ENCODE peak calls at places on chromosomes 3 and 15, in nine cellular contexts. N is AG04450, K is HepG2, D is RWPE1, R is heart left ventricle, Y is Calu3, Z is dorsolateral prefrontal cortex, E is AG09319, O is GM12865. J is an unnamed sample.

GRCh38 chr3:39142067-39142466 is 11.3 kb downstream of the CSRNP1 start:
- DNase-seq in N (no peak), K (no peak), D (no peak), R (no peak), Y (no peak), Z (no peak), E (no peak), O (no peak), J (no peak)

GRCh38 chr3:161920196-161920595 is 423.6 kb downstream of the OTOL1 start:
- DNase-seq in N (no peak), K (no peak), D (no peak), R (no peak), Y (no peak), Z (no peak), E (no peak), O (no peak), J (no peak)

GRCh38 chr3:68176600-68176999 is 522.2 kb upstream of the SUCLG2 start:
- DNase-seq in N (no peak), K (no peak), D (no peak), R (no peak), Y (no peak), Z (no peak), E (no peak), O (no peak), J (no peak)

GRCh38 chr3:27943106-27943505 is 221.0 kb upstream of the EOMES start:
- DNase-seq in N (no peak), K (peak; percentile 16), D (peak; percentile 4), R (no peak), Y (peak; percentile 19), Z (no peak), E (no peak), O (peak; percentile 28), J (no peak)

GRCh38 chr15:90101969-90102890 is at the start of gene IDH2:
- DNase-seq in N (peak; percentile 42), K (peak; percentile 48), D (peak; percentile 93), R (peak; percentile 86), Y (peak; percentile 93), Z (peak; percentile 74), E (peak; percentile 46), O (peak; percentile 87), J (peak; percentile 80)

GRCh38 chr3:120404876-120405275 is 45.9 kb downstream of the FSTL1 start:
- DNase-seq in N (no peak), K (no peak), D (no peak), R (no peak), Y (no peak), Z (no peak), E (no peak), O (no peak), J (no peak)

GRCh38 chr3:195956577-195956976 is 48.2 kb upstream of the TNK2 start:
- DNase-seq in N (no peak), K (no peak), D (no peak), R (no peak), Y (no peak), Z (no peak), E (no peak), O (no peak), J (no peak)

GRCh38 chr3:14649466-14649865 is 2.1 kb upstream of the CCDC174 start:
- DNase-seq in N (no peak), K (no peak), D (no peak), R (no peak), Y (no peak), Z (no peak), E (no peak), O (no peak), J (no peak)

GRCh38 chr3:50671331-50671730 is 3.4 kb upstream of the DOCK3 start:
- DNase-seq in N (peak; percentile 20), K (no peak), D (peak; percentile 25), R (no peak), Y (no peak), Z (no peak), E (peak; percentile 19), O (no peak), J (no peak)

GRCh38 chr3:177824190-177824786 is 627.0 kb upstream of the TBL1XR1 start:
- DNase-seq in N (no peak), K (peak; percentile 93), D (peak; percentile 14), R (peak; percentile 61), Y (peak; percentile 68), Z (no peak), E (peak; percentile 80), O (no peak), J (no peak)

GRCh38 chr15:68091743-68092142 is 37.6 kb downstream of the PIAS1 start:
- DNase-seq in N (no peak), K (no peak), D (no peak), R (no peak), Y (no peak), Z (no peak), E (no peak), O (no peak), J (no peak)

GRCh38 chr3:125055165-125055912 is 458 bp downstream of the HEG1 start:
- DNase-seq in N (no peak), K (no peak), D (peak; percentile 27), R (peak; percentile 46), Y (peak; percentile 29), Z (no peak), E (no peak), O (no peak), J (no peak)

GRCh38 chr3:179606534-179607085 is 2.0 kb downstream of the NDUFB5 start:
- DNase-seq in N (no peak), K (no peak), D (no peak), R (no peak), Y (no peak), Z (no peak), E (no peak), O (peak; percentile 21), J (no peak)

GRCh38 chr15:69132935-69133861 is 27.2 kb upstream of the GLCE start:
- DNase-seq in N (no peak), K (peak; percentile 10), D (no peak), R (no peak), Y (no peak), Z (no peak), E (no peak), O (no peak), J (no peak)

GRCh38 chr15:101611580-101612299 is 40.4 kb downstream of the TM2D3 start:
- DNase-seq in N (no peak), K (no peak), D (no peak), R (no peak), Y (no peak), Z (no peak), E (no peak), O (no peak), J (no peak)
- TF ChIP-seq CTCF in N (no peak), K (no peak), D (no peak), R (no peak), Y (no peak), Z (no peak), E (no peak), O (no peak), J (no peak)

GRCh38 chr3:2765002-2765579 is 345.1 kb downstream of the IL5RA start:
- DNase-seq in N (no peak), K (peak; percentile 9), D (no peak), R (no peak), Y (peak; percentile 16), Z (no peak), E (no peak), O (peak; percentile 55), J (no peak)
- TF ChIP-seq CTCF in N (no peak), K (peak; percentile 36), D (no peak), R (no peak), Y (no peak), Z (no peak), E (no peak), O (peak; percentile 40), J (peak; percentile 55)

DNA sequence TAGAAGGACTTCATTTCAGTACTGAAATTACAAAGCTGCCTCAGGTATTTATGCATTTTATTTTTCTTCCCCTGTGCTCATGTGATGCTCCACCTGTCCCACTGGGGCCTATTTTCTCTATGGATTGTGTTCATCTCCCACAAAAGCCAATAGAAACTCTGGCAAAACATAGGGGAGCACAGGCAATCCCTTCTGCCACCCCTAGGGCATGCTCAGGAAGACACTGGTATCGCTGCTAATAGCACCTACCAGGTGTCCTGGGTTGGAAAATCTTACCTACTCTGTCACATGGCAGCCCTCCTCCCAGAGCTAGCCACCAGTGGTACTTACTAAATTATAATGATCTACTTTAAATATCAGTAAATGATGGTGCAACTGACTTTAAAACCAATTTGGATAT is 427.4 kb downstream of the FGF12 start:
- DNase-seq in N (no peak), K (no peak), D (no peak), R (no peak), Y (no peak), Z (no peak), E (no peak), O (no peak), J (no peak)
- TF ChIP-seq CTCF in N (no peak), K (no peak), D (no peak), R (no peak), Y (no peak), Z (no peak), E (no peak), O (no peak), J (no peak)

GRCh38 chr15:79168922-79169322 is 78.3 kb upstream of the RASGRF1 start:
- DNase-seq in N (no peak), K (peak; percentile 74), D (no peak), R (no peak), Y (peak; percentile 69), Z (peak; percentile 54), E (no peak), O (no peak), J (no peak)
- TF ChIP-seq CTCF in N (no peak), K (peak; percentile 45), D (no peak), R (no peak), Y (no peak), Z (peak; percentile 22), E (no peak), O (no peak), J (no peak)

GRCh38 chr3:67011414-67012131 is 13.5 kb downstream of the KBTBD8 start:
- DNase-seq in N (no peak), K (no peak), D (no peak), R (no peak), Y (no peak), Z (no peak), E (no peak), O (no peak), J (no peak)

GRCh38 chr3:67016522-67017080 is 18.5 kb downstream of the KBTBD8 start:
- DNase-seq in N (no peak), K (no peak), D (no peak), R (no peak), Y (no peak), Z (no peak), E (no peak), O (peak; percentile 49), J (no peak)

GRCh38 chr3:67009716-67010115 is 11.6 kb downstream of the KBTBD8 start:
- DNase-seq in N (no peak), K (no peak), D (no peak), R (no peak), Y (no peak), Z (no peak), E (no peak), O (no peak), J (no peak)

GRCh38 chr3:67015702-67016500 is 17.8 kb downstream of the KBTBD8 start:
- DNase-seq in N (no peak), K (no peak), D (no peak), R (no peak), Y (no peak), Z (no peak), E (no peak), O (no peak), J (no peak)

GRCh38 chr3:67012564-67012963 is 14.5 kb downstream of the KBTBD8 start:
- DNase-seq in N (no peak), K (no peak), D (no peak), R (no peak), Y (no peak), Z (no peak), E (no peak), O (no peak), J (no peak)
- TF ChIP-seq CTCF in N (no peak), K (no peak), D (no peak), R (no peak), Y (no peak), Z (no peak), E (no peak), O (no peak), J (no peak)